ENCODE peak calls at places on chromosome 9, in nine cellular contexts. X, G, T, U, J, C, K, S and V are unnamed samples.

GRCh38 chr9:83956288-83957028 is 23.6 kb downstream of the HNRNPK start:
- DNase-seq in C (peak), J (peak), X (peak), U (peak), T (peak), S (peak), G (peak), K (peak), V (no peak)

GRCh38 chr9:89657765-89658164 is 53.0 kb downstream of the GADD45G start:
- DNase-seq in T (no peak), G (no peak), S (no peak), K (no peak), U (no peak), X (no peak), C (no peak), J (no peak), V (no peak)

GRCh38 chr9:14198544-14199510 is 115.1 kb downstream of the NFIB start:
- DNase-seq in S (no peak), X (peak), K (peak), U (no peak), J (no peak), G (peak), T (peak), C (peak), V (no peak)

GRCh38 chr9:83061036-83061435 is 1.9 kb downstream of the RASEF start:
- DNase-seq in K (no peak), G (no peak), X (no peak), C (no peak), S (peak), U (no peak), T (peak), J (no peak), V (no peak)

GRCh38 chr9:111449705-111450104 is 34.5 kb downstream of the ECPAS start:
- DNase-seq in T (no peak), K (no peak), S (no peak), G (no peak), J (no peak), U (no peak), C (no peak), X (no peak), V (no peak)

GRCh38 chr9:118091676-118092490 is 387.7 kb downstream of the TLR4 start:
- DNase-seq in K (no peak), T (no peak), J (no peak), S (no peak), C (no peak), G (no peak), X (no peak), U (no peak), V (no peak)

GRCh38 chr9:5524090-5524489 is 13.8 kb downstream of the PDCD1LG2 start:
- DNase-seq in K (no peak), J (no peak), T (no peak), U (no peak), G (no peak), X (no peak), S (no peak), C (no peak), V (no peak)

GRCh38 chr9:134028076-134028475 is 2.8 kb downstream of the BRD3OS start:
- DNase-seq in G (no peak), U (no peak), X (no peak), K (no peak), T (no peak), J (no peak), S (no peak), C (no peak), V (no peak)

GRCh38 chr9:129995409-129996160 is 47.4 kb downstream of the FNBP1 start:
- DNase-seq in C (no peak), G (no peak), S (no peak), U (no peak), J (no peak), T (no peak), X (peak), K (peak), V (no peak)

GRCh38 chr9:96109718-96110351 is 192.1 kb downstream of the HSD17B3 start:
- DNase-seq in K (peak), C (no peak), U (no peak), X (peak), S (no peak), J (no peak), T (no peak), G (no peak), V (no peak)

GRCh38 chr9:84152204-84152603 is 171.6 kb downstream of the RMI1 start:
- DNase-seq in K (no peak), S (no peak), U (no peak), G (no peak), J (no peak), T (no peak), C (no peak), X (no peak), V (no peak)

GRCh38 chr9:133251773-133252172 is 23.2 kb downstream of the ABO start:
- DNase-seq in G (no peak), S (no peak), J (no peak), C (no peak), K (no peak), T (peak), U (no peak), X (no peak), V (no peak)

GRCh38 chr9:89605181-89606048 is 603 bp downstream of the GADD45G start:
- DNase-seq in G (peak), C (peak), T (peak), X (peak), U (peak), K (peak), S (no peak), J (peak), V (no peak)

GRCh38 chr9:136306691-136307208 is 2.9 kb upstream of the CCDC187 start:
- DNase-seq in S (peak), K (no peak), X (no peak), C (no peak), J (no peak), T (no peak), G (no peak), U (no peak), V (no peak)

GRCh38 chr9:80540387-80540786 is 968.6 kb downstream of the TLE4 start:
- DNase-seq in G (no peak), S (no peak), J (no peak), C (no peak), K (no peak), T (no peak), X (no peak), U (no peak), V (no peak)

GRCh38 chr9:22210936-22211335 is 201.8 kb upstream of the CDKN2B start:
- DNase-seq in C (no peak), U (no peak), K (no peak), X (no peak), S (no peak), G (no peak), T (no peak), J (no peak), V (no peak)

GRCh38 chr9:136486131-136486530 is 3.3 kb upstream of the SEC16A start:
- DNase-seq in T (no peak), S (no peak), J (no peak), G (no peak), C (no peak), K (no peak), U (no peak), X (no peak), V (no peak)

GRCh38 chr9:91060520-91061343 is 259.1 kb downstream of the SYK start:
- DNase-seq in U (no peak), J (no peak), G (peak), T (peak), S (peak), C (peak), X (peak), K (peak), V (peak)

GRCh38 chr9:88658311-88658822 is 123.4 kb downstream of the NXNL2 start:
- DNase-seq in C (no peak), K (peak), S (no peak), J (no peak), T (peak), U (no peak), G (peak), X (peak), V (peak)

GRCh38 chr9:95108777-95109176 is 208.7 kb downstream of the FANCC start:
- DNase-seq in T (no peak), J (no peak), C (no peak), K (no peak), X (no peak), U (no peak), S (no peak), G (no peak), V (no peak)

GRCh38 chr9:76394896-76395244 is 644 bp upstream of the RFK start:
- DNase-seq in K (no peak), U (peak), X (peak), T (peak), G (peak), J (peak), C (peak), S (peak), V (no peak)

GRCh38 chr9:121672213-121672612 is 20.8 kb downstream of the DAB2IP start:
- DNase-seq in T (no peak), G (no peak), C (no peak), X (no peak), K (no peak), U (no peak), J (no peak), S (no peak), V (no peak)

GRCh38 chr9:16001856-16002255 is 449.0 kb downstream of the CCDC171 start:
- DNase-seq in T (no peak), G (no peak), S (no peak), X (peak), U (no peak), K (peak), J (no peak), C (no peak), V (no peak)

GRCh38 chr9:21696411-21696865 is 106.0 kb upstream of the MTAP start:
- DNase-seq in J (no peak), K (no peak), T (no peak), C (no peak), G (no peak), U (peak), X (no peak), S (peak), V (no peak)

GRCh38 chr9:76292246-76292645 is 102.0 kb downstream of the RFK start:
- DNase-seq in U (no peak), S (no peak), K (peak), T (no peak), G (no peak), J (no peak), C (no peak), X (peak), V (no peak)

GRCh38 chr9:99954841-99955240 is 48.4 kb downstream of the STX17 start:
- DNase-seq in U (no peak), C (no peak), X (no peak), S (no peak), G (no peak), T (no peak), J (no peak), K (no peak), V (no peak)

GRCh38 chr9:99954108-99954507 is 47.7 kb downstream of the STX17 start:
- DNase-seq in C (no peak), J (no peak), T (no peak), U (no peak), G (no peak), X (no peak), S (no peak), K (no peak), V (no peak)

DNA sequence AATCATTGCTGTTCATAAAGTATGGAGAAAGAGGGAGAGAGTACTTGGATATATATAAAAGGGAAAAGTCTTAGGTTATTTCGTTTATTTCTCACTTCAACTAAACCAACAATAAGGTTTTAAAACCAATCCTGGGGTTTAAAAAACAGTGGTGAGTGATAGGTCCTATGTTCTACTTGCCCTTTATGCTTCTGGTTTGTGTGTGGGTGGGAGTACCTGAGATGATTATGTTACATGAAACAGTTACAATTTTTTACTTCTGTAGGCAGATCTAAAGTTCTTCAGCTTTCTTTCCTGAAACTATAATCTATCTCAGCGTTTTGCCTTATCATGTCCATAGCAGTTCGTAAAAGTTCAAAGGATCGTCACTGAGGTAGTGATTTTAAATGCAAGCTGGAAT is 49.2 kb downstream of the STX17 start:
- DNase-seq in C (no peak), J (no peak), U (no peak), G (no peak), K (no peak), X (no peak), T (no peak), S (no peak), V (no peak)
- TF ChIP-seq CTCF in C (no peak), J (no peak), U (no peak), G (no peak), K (no peak), X (no peak), T (no peak), S (no peak), V (no peak)

GRCh38 chr9:101977614-101978210 is 239.3 kb upstream of the GRIN3A start:
- DNase-seq in J (no peak), X (peak), U (no peak), T (no peak), K (peak), C (no peak), G (no peak), S (no peak), V (no peak)
- TF ChIP-seq CTCF in J (peak), X (peak), U (peak), T (peak), K (no peak), C (peak), G (peak), S (peak), V (peak)

GRCh38 chr9:35814106-35814840 is 569 bp downstream of the HINT2 start:
- DNase-seq in G (peak), U (peak), C (peak), X (peak), J (peak), K (peak), T (peak), S (peak), V (no peak)
- TF ChIP-seq CTCF in G (peak), U (no peak), C (peak), X (peak), J (no peak), K (no peak), T (no peak), S (peak), V (peak)

DNA sequence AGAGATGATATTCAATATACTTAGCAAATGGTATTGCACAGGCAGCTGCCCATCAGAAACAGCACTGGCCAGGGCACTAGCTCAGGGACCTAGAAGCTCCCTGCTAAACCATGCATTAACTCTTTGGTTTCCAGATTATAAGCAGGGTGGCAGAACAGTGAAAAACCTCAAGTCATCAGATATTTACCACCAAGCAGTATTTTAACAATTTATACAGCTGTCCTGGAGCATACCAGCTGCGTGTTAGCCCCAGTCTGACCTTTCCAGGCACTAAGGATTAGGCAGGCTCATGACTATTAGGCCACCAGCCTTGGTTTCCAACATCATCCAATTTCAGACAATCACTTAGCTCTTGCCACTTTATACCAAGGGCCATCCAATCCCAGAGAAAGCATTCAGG is 326.5 kb downstream of the CAAP1 start:
- DNase-seq in T (no peak), U (no peak), G (no peak), X (no peak), C (no peak), K (no peak), S (no peak), J (no peak), V (no peak)
- TF ChIP-seq CTCF in T (no peak), U (no peak), G (no peak), X (no peak), C (no peak), K (no peak), S (no peak), J (no peak), V (no peak)

GRCh38 chr9:113876806-113877236 is 712 bp downstream of the ZNF618 start:
- DNase-seq in U (no peak), C (no peak), G (no peak), K (peak), S (no peak), X (peak), J (no peak), T (no peak), V (no peak)
- TF ChIP-seq CTCF in U (no peak), C (peak), G (peak), K (peak), S (peak), X (peak), J (peak), T (peak), V (peak)

GRCh38 chr9:34190996-34191892 is 12.4 kb downstream of the UBAP1 start:
- DNase-seq in X (peak), S (peak), J (no peak), U (no peak), G (no peak), T (peak), K (peak), C (no peak), V (no peak)
- TF ChIP-seq CTCF in X (peak), S (peak), J (no peak), U (no peak), G (peak), T (no peak), K (peak), C (peak), V (peak)